ENCODE peak calls at places on chromosomes 5 and 9, in five cellular contexts. K, S, J, P and F are unnamed samples.

GRCh38 chr9:124415852-124416484 is 726 bp upstream of the PSMB7 start:
- DNase-seq in K (no peak), S (no peak), J (no peak), P (no peak), F (no peak)

GRCh38 chr5:130571076-130571475 is 594.0 kb downstream of the HINT1 start:
- DNase-seq in K (no peak), S (no peak), J (no peak), P (no peak), F (no peak)

GRCh38 chr5:170892201-170892600 is 30.4 kb downstream of the RANBP17 start:
- DNase-seq in K (no peak), S (no peak), J (no peak), P (no peak), F (no peak)

GRCh38 chr9:72911816-72912215 is 41.0 kb downstream of the ALDH1A1 start:
- DNase-seq in K (no peak), S (no peak), J (no peak), P (no peak), F (no peak)

GRCh38 chr9:87894998-87895625 is 12.4 kb downstream of the SPATA31E1 start:
- DNase-seq in K (no peak), S (no peak), J (no peak), P (no peak), F (no peak)

GRCh38 chr5:154761062-154761740 is 6.0 kb downstream of the LARP1 start:
- DNase-seq in K (no peak), S (no peak), J (no peak), P (no peak), F (no peak)

GRCh38 chr5:56026863-56027300 is 32.1 kb upstream of the IL6ST start:
- DNase-seq in K (no peak), S (no peak), J (no peak), P (no peak), F (no peak)

GRCh38 chr5:106399381-106399780 is 1271.4 kb downstream of the EFNA5 start:
- DNase-seq in K (no peak), S (no peak), J (no peak), P (no peak), F (no peak)

GRCh38 chr5:62152394-62153123 is 153.4 kb upstream of the KIF2A start:
- DNase-seq in K (no peak), S (no peak), J (peak), P (peak), F (peak)

GRCh38 chr5:176912115-176912514 is 13.0 kb upstream of the HK3 start:
- DNase-seq in K (no peak), S (no peak), J (no peak), P (no peak), F (no peak)

GRCh38 chr9:105901514-105902109 is 207.3 kb downstream of the TMEM38B start:
- DNase-seq in K (no peak), S (peak), J (peak), P (no peak), F (peak)

GRCh38 chr9:98334796-98335195 is 79.3 kb upstream of the TBC1D2 start:
- DNase-seq in K (no peak), S (no peak), J (no peak), P (no peak), F (no peak)

GRCh38 chr9:83410701-83411100 is 127.5 kb downstream of the FRMD3 start:
- DNase-seq in K (no peak), S (no peak), J (no peak), P (no peak), F (no peak)

GRCh38 chr9:125632321-125633115 is 74.5 kb downstream of the MAPKAP1 start:
- DNase-seq in K (no peak), S (no peak), J (no peak), P (peak), F (peak)

GRCh38 chr9:79660615-79661014 is 88.8 kb downstream of the TLE4 start:
- DNase-seq in K (no peak), S (no peak), J (peak), P (no peak), F (peak)

GRCh38 chr5:88765798-88766197 is 117.2 kb downstream of the MEF2C start:
- DNase-seq in K (no peak), S (no peak), J (no peak), P (no peak), F (no peak)

GRCh38 chr5:65938256-65938655 is 11.9 kb downstream of the ERBIN start:
- DNase-seq in K (no peak), S (no peak), J (no peak), P (no peak), F (no peak)

GRCh38 chr9:120308495-120308894 is 271.5 kb downstream of the CDK5RAP2 start:
- DNase-seq in K (peak), S (no peak), J (peak), P (no peak), F (peak)

GRCh38 chr5:120655828-120656435 is 191.8 kb downstream of the PRR16 start:
- DNase-seq in K (no peak), S (no peak), J (peak), P (peak), F (peak)

GRCh38 chr5:141783599-141784296 is 94.5 kb downstream of the PCDH1 start:
- DNase-seq in K (no peak), S (peak), J (no peak), P (no peak), F (peak)

GRCh38 chr5:179618923-179619554 is 4.4 kb downstream of the HNRNPH1 start:
- DNase-seq in K (no peak), S (no peak), J (peak), P (no peak), F (peak)

GRCh38 chr5:123871373-123871772 is 359.4 kb downstream of the CSNK1G3 start:
- DNase-seq in K (no peak), S (no peak), J (no peak), P (no peak), F (no peak)

GRCh38 chr9:133976191-133976861 is 15.8 kb downstream of the VAV2 start:
- DNase-seq in K (no peak), S (no peak), J (no peak), P (no peak), F (no peak)